ENCODE peak calls at places on chromosomes 16 and 17, in eight cellular contexts. H, J, M, A, Z, U, D and R are unnamed samples.

GRCh38 chr17:6831662-6832263 is at the start of gene TEKT1:
- DNase-seq in H (no peak), J (peak), M (peak), A (peak), Z (peak), U (peak), D (peak), R (peak)

GRCh38 chr16:84648595-84649510 is 542 bp downstream of the KLHL36 start:
- DNase-seq in H (peak), J (peak), M (peak), A (peak), Z (no peak), U (peak), D (peak), R (peak)

GRCh38 chr17:76659928-76660614 is 16.5 kb upstream of the ST6GALNAC1 start:
- DNase-seq in H (peak), J (no peak), M (no peak), A (peak), Z (no peak), U (peak), D (peak), R (no peak)

GRCh38 chr17:17837966-17838962 is 1.5 kb upstream of the SREBF1 start:
- DNase-seq in H (peak), J (peak), M (peak), A (peak), Z (peak), U (peak), D (peak), R (peak)

GRCh38 chr17:36123431-36123830 is 19.8 kb downstream of the CCL4 start:
- DNase-seq in H (no peak), J (no peak), M (no peak), A (no peak), Z (no peak), U (no peak), D (no peak), R (no peak)

GRCh38 chr16:57388359-57389086 is 16.0 kb upstream of the CCL17 start:
- DNase-seq in H (no peak), J (no peak), M (no peak), A (no peak), Z (no peak), U (no peak), D (no peak), R (no peak)

GRCh38 chr17:3754458-3755334 is 31.0 kb downstream of the HASPIN start:
- DNase-seq in H (peak), J (no peak), M (peak), A (peak), Z (no peak), U (peak), D (peak), R (peak)

GRCh38 chr17:83160443-83161297 is 81.3 kb downstream of the METRNL start:
- DNase-seq in H (no peak), J (no peak), M (no peak), A (no peak), Z (no peak), U (no peak), D (no peak), R (no peak)

GRCh38 chr17:28599311-28600184 is 723 bp upstream of the SPAG5 start:
- DNase-seq in H (peak), J (peak), M (peak), A (peak), Z (peak), U (peak), D (peak), R (peak)

GRCh38 chr17:28598799-28599310 is at the start of gene SPAG5:
- DNase-seq in H (peak), J (peak), M (peak), A (peak), Z (peak), U (peak), D (peak), R (peak)

GRCh38 chr17:28597606-28598383 is 1.0 kb downstream of the SPAG5 start:
- DNase-seq in H (peak), J (no peak), M (no peak), A (no peak), Z (no peak), U (no peak), D (no peak), R (peak)

GRCh38 chr17:28598389-28598788 is 436 bp downstream of the SPAG5 start:
- DNase-seq in H (no peak), J (no peak), M (no peak), A (no peak), Z (no peak), U (no peak), D (no peak), R (peak)
- H3K27ac ChIP-seq in H (peak), J (peak), M (no peak), A (no peak), Z (no peak), U (no peak), D (peak), R (peak)

DNA sequence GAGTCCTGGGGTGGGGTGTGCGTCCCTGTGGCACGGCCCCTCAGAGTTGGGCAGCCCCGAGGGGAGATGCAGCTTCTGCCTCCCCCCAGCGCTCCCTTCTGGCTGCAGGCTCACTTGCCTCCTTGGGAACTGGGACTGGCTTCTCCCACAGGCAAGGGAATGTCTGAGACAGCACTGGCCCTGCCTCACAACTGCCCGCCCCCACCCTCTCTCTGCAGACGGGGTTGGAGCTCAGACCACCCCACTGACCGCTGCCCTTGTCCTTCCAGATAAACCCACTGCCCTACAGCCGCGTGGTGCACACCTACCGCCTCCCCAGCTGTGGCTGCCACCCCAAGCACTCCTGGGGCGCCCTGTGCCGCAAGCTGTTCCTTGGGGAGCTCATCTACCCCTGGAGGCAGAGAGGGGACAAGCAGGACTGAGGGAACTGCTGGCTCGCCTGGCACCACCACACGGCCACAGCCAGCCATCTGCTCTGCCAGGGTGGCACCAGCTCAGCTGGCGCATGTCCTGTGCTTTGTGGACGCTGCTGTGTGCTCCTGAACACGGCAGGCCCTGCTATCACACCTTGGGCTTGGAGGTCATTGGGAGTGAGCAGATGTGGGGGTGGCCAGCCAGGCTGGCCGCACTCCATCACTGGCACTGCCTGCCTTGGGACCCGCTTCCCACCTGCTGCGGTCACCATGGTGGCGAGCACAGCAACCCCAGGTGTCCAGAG is 7.1 kb upstream of the RAB40C start:
- DNase-seq in H (no peak), J (peak), M (no peak), A (no peak), Z (no peak), U (no peak), D (no peak), R (peak)
- TF ChIP-seq POLR2A in H (no peak), J (no peak), M (no peak), A (no peak), Z (no peak), U (no peak), D (no peak), R (no peak)

DNA sequence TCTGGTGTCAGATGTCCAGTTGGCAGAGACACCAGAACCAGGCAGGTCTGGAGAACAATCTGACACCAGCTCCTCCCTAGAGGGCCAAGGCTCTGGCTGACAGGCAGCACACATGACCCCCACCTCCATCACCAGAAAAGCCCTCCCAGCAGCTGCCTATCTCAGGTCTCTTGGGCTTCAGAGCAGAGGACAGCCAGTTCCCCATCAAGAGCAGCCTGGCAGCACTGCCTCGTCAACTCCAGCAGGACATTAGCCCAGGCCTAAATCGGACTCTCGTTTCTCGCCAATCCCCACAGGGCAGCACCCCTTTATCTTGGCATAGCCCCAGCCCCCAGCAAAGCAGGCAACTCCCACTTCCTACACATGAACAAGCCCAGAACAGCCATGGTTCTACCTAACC is 4.4 kb downstream of the JUP start:
- DNase-seq in H (no peak), J (peak), M (no peak), A (no peak), Z (no peak), U (peak), D (no peak), R (no peak)
- H3K27ac ChIP-seq in H (peak), J (peak), M (no peak), A (no peak), Z (no peak), U (peak), D (peak), R (no peak)

GRCh38 chr16:23496826-23497542 is 13.3 kb downstream of the GGA2 start:
- DNase-seq in H (no peak), J (peak), M (peak), A (peak), Z (no peak), U (peak), D (no peak), R (no peak)
- TF ChIP-seq POLR2A in H (no peak), J (no peak), M (no peak), A (no peak), Z (no peak), U (peak), D (no peak), R (peak)

DNA sequence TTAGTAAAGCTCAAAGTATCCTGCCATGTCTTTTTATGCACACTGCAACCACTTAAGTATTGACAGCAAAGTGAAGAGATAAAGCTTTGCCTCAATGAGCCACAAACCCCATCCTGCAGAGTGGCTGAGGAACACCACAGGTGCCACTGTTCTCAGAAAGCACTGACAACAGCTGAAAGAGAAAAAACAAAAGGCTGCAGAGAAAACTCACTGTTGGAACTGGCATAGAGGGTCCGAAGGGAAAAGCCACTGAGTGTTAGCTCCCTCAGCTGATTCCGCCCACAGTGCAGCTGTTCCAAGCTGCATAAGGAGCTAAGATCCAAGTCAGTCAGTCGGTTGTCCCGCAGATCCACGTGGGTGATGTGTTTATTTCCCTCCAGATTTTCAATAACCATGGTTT is 48.3 kb downstream of the PHLPP2 start:
- DNase-seq in H (no peak), J (no peak), M (no peak), A (no peak), Z (no peak), U (no peak), D (no peak), R (no peak)
- H3K27ac ChIP-seq in H (no peak), J (no peak), M (no peak), A (no peak), Z (no peak), U (no peak), D (no peak), R (no peak)

DNA sequence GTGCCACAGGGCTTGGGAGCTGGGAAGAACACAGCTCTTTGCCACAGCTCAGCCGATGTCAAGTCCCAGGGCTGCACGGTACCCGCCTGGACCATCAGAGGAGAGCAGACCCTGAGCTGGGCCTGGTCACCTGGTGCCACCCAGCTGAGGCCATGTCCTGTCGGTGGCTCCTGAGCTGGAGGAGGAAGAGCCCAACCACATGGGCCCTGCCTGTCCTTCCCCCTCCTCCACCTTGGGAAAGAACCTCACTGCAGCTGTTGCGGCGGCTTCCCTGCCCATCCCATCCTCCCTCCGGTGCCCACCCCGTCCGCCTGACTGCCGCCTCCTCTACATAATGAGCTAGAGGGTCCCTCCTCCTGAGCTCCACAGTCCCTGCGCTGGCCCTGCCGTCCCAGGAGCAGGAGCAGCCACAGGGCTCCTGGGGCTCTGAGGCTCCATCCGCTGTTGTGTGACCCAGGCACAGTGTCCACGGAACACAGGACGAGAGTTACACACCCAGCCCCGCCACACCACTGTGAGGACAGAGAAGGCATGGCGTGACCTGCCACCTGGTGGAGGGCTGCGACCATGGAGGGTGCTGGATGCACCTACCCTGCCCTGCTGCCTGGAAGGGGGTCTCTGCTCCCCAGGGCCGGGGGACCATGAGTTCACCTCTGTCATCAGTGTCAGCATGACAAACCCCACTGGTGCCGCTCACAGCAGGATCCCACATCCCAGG is 21.4 kb upstream of the CHMP6 start:
- DNase-seq in H (peak), J (peak), M (peak), A (peak), Z (no peak), U (peak), D (peak), R (no peak)
- TF ChIP-seq POLR2A in H (no peak), J (no peak), M (no peak), A (no peak), Z (no peak), U (no peak), D (no peak), R (no peak)

GRCh38 chr16:8872071-8872470 is 3.3 kb upstream of the CARHSP1 start:
- DNase-seq in H (no peak), J (no peak), M (no peak), A (no peak), Z (no peak), U (no peak), D (no peak), R (no peak)
- H3K27ac ChIP-seq in H (no peak), J (no peak), M (no peak), A (no peak), Z (no peak), U (no peak), D (no peak), R (no peak)